ENCODE peak calls at places on chromosomes 12 and 14, in five cellular contexts. A, O, X, W and B are unnamed samples.

GRCh38 chr12:95608252-95609033 is 57.2 kb upstream of the USP44 start:
- DNase-seq in A (peak), O (peak), X (no peak), W (no peak), B (peak)

GRCh38 chr12:118544569-118544968 is 168.2 kb downstream of the SUDS3 start:
- DNase-seq in A (peak), O (peak), X (no peak), W (no peak), B (no peak)

GRCh38 chr14:67487937-67488893 is at the start of gene TMEM229B:
- DNase-seq in A (no peak), O (no peak), X (no peak), W (no peak), B (no peak)

GRCh38 chr14:51650721-51651387 is 856 bp upstream of the FRMD6 start:
- DNase-seq in A (no peak), O (no peak), X (peak), W (peak), B (no peak)

GRCh38 chr12:96274331-96274730 is 80.2 kb downstream of the ELK3 start:
- DNase-seq in A (peak), O (no peak), X (no peak), W (no peak), B (no peak)

GRCh38 chr12:111204684-111205305 is 164.1 kb downstream of the PHETA1 start:
- DNase-seq in A (no peak), O (no peak), X (no peak), W (no peak), B (no peak)

GRCh38 chr12:52703424-52703823 is at the start of gene KRT77:
- DNase-seq in A (no peak), O (no peak), X (no peak), W (no peak), B (no peak)

GRCh38 chr12:109277899-109278762 is 31.0 kb downstream of the FOXN4 start:
- DNase-seq in A (peak), O (peak), X (no peak), W (no peak), B (peak)

GRCh38 chr12:90233168-90234100 is 524.8 kb upstream of the ATP2B1 start:
- DNase-seq in A (no peak), O (no peak), X (no peak), W (no peak), B (no peak)

GRCh38 chr14:64705406-64706118 is 1.3 kb downstream of the PLEKHG3 start:
- DNase-seq in A (no peak), O (no peak), X (no peak), W (no peak), B (no peak)

GRCh38 chr14:67167420-67168109 is 21.7 kb upstream of the GARIN2 start:
- DNase-seq in A (no peak), O (peak), X (no peak), W (no peak), B (no peak)

GRCh38 chr12:111715242-111715641 is 29.4 kb downstream of the ACAD10 start:
- DNase-seq in A (peak), O (peak), X (no peak), W (no peak), B (peak)

GRCh38 chr14:78968249-78968648 is 798.1 kb downstream of the NRXN3 start:
- DNase-seq in A (no peak), O (no peak), X (no peak), W (no peak), B (no peak)

GRCh38 chr14:78972440-78972839 is 802.3 kb downstream of the NRXN3 start:
- DNase-seq in A (no peak), O (no peak), X (no peak), W (no peak), B (no peak)

GRCh38 chr14:78970677-78971076 is 800.5 kb downstream of the NRXN3 start:
- DNase-seq in A (no peak), O (no peak), X (no peak), W (no peak), B (no peak)

DNA sequence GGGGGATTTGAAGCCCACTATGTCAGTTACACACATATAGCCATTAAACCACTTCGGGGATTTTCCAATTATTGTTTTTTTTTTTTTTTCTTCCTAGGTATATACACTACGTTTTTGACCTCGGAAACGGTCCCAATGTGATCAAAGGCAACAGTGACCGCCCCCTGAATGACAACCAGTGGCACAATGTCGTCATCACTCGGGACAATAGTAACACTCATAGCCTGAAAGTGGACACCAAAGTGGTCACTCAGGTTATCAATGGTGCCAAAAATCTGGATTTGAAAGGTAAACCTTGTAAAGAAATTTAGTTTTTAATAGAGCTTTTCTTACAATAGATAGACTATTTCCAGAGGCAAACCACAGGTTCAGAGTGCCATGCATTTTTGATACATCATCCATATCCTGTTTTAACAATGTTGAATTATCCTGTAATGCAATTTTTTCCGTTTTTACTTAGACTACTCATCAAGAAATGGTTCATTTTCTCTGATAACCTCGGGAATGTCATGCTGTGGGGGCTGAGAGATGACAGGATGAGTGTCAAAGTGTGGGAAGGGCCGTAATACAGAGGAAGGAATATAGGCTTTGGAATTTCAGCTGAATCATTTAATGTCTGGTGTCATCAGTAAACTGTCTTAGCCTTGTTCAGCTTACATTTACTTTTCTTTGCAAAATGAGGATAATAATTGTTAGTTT is 797.1 kb downstream of the NRXN3 start:
- DNase-seq in A (peak), O (no peak), X (no peak), W (no peak), B (no peak)
- TF ChIP-seq CEBPB in A (peak), O (no peak), X (no peak), W (no peak), B (no peak)

GRCh38 chr12:80811957-80812708 is 95.4 kb downstream of the MYF5 start:
- DNase-seq in A (no peak), O (no peak), X (no peak), W (no peak), B (no peak)

GRCh38 chr12:80813820-80814219 is 97.1 kb downstream of the MYF5 start:
- DNase-seq in A (no peak), O (no peak), X (no peak), W (no peak), B (no peak)

GRCh38 chr12:80814453-80814852 is 97.7 kb downstream of the MYF5 start:
- DNase-seq in A (no peak), O (no peak), X (no peak), W (no peak), B (no peak)

GRCh38 chr12:80807640-80808288 is 91.1 kb downstream of the MYF5 start:
- DNase-seq in A (peak), O (peak), X (no peak), W (no peak), B (no peak)

DNA sequence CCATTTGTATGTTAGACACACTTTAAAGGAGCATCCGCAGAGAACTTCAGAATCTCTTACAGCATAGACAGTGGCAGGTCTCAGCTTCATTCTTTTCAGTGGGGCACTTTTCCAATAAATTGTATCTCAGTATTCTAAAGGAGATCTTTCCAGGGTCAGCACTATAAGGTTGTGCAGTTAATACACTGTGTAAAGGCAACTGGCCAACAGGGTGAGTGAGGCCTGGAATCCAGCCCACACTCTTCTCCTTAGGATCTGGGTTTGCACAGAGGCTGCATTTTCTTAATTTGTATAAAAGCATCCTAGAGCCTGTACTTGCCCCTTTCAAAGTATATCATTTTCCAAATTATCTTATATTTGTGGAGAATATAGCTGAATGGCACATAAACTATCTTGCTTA is 94.2 kb downstream of the MYF5 start:
- DNase-seq in A (peak), O (no peak), X (no peak), W (no peak), B (no peak)
- TF ChIP-seq MAFK in A (no peak), O (no peak), X (no peak), W (no peak), B (no peak)

DNA sequence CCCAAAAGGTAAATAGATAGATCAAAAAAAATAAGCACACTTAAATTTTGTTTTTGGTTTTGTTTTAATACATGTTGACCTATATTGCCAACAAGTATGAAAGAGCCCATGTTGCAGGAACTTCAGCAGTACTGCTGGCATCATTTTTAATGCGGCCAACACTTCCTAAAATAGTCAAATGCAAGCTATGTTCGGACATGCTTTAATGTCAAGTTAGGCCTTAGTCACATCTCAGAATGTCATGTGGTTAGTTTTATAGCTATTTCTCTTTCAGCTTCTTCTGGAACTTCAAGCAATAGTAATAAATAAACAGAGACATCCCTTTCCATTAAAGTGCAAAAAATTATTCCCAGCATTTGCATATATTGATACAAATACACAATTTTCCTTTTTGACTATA is 153.4 kb downstream of the PIK3C2G start:
- DNase-seq in A (no peak), O (no peak), X (no peak), W (no peak), B (no peak)
- TF ChIP-seq CEBPB in A (no peak), O (no peak), X (no peak), W (no peak), B (no peak)

GRCh38 chr14:81208489-81208888 is 12.3 kb downstream of the GTF2A1 start:
- DNase-seq in A (no peak), O (no peak), X (no peak), W (no peak), B (no peak)
- TF ChIP-seq MAFK in A (no peak), O (no peak), X (no peak), W (no peak), B (no peak)